ENCODE peak calls at places on chromosomes 11 and 22, in four cellular contexts. B is A549, C is HepG2, Y is IMR-90. U is an unnamed sample.

GRCh38 chr11:4466168-4466891 is 16.1 kb upstream of the OR52K1 start:
- DNase-seq in B (no peak), C (no peak), Y (no peak), U (no peak)

GRCh38 chr11:116651757-116652237 is 121.0 kb downstream of the BUD13 start:
- DNase-seq in B (no peak), C (no peak), Y (no peak), U (no peak)

GRCh38 chr11:12241401-12241800 is 131.0 kb downstream of the MICAL2 start:
- DNase-seq in B (no peak), C (no peak), Y (no peak), U (no peak)

GRCh38 chr11:77406396-77406795 is 67.5 kb downstream of the PAK1 start:
- DNase-seq in B (no peak), C (no peak), Y (no peak), U (no peak)

GRCh38 chr11:130025371-130025770 is 22.7 kb upstream of the PRDM10 start:
- DNase-seq in B (no peak), C (no peak), Y (no peak), U (no peak)

GRCh38 chr22:22681221-22681739 is 36.9 kb downstream of the GGTLC2 start:
- DNase-seq in B (no peak), C (no peak), Y (peak), U (no peak)

GRCh38 chr11:826836-827145 is 928 bp upstream of the CRACR2B start:
- DNase-seq in B (no peak), C (no peak), Y (no peak), U (no peak)

GRCh38 chr22:32606181-32606580 is 131.6 kb downstream of the FBXO7 start:
- DNase-seq in B (no peak), C (no peak), Y (no peak), U (no peak)

GRCh38 chr11:66619080-66619554 is 2.7 kb downstream of the RBM14 start:
- DNase-seq in B (no peak), C (no peak), Y (peak), U (no peak)
- TF ChIP-seq BHLHE40 in B (no peak), C (no peak), Y (no peak), U (no peak)

GRCh38 chr11:79538775-79539174 is 97.9 kb upstream of the TENM4 start:
- DNase-seq in B (no peak), C (no peak), Y (no peak), U (no peak)

GRCh38 chr11:79535606-79536005 is 94.8 kb upstream of the TENM4 start:
- DNase-seq in B (no peak), C (no peak), Y (no peak), U (no peak)

GRCh38 chr11:79536155-79536917 is 95.5 kb upstream of the TENM4 start:
- DNase-seq in B (no peak), C (no peak), Y (no peak), U (no peak)
- TF ChIP-seq BHLHE40 in B (no peak), C (no peak), Y (no peak), U (no peak)

DNA sequence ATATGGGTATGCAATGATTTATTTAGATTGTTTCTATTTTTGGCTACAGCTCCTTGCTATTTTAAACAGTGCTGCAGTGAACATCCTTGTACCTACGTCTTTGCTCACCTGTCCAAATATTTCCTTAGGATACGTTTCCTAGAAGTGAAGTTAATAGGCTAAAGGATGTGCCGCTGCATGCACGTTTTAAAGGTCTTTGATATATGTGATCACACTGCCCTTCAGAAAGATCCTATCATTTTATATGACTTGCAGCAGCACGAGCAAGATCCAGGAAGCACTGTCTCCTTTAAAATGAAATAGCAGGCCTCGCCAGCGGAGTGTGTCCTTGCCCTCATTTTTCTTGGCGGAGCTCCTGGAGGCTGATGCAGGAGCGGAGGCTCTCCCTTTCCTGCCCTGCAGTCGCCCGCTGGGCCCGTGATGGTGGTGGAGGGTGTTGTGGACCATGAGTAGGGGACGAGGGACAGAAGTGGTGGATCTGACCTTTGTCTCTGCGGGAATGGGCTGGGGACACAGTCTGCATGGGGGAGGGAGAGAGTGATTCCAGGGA is 19.4 kb downstream of the RPS6KA4 start:
- DNase-seq in B (no peak), C (no peak), Y (no peak), U (no peak)
- TF ChIP-seq BHLHE40 in B (no peak), C (no peak), Y (no peak), U (no peak)

GRCh38 chr22:26320469-26320868 is 108.6 kb upstream of the ASPHD2 start:
- DNase-seq in B (no peak), C (no peak), Y (no peak), U (no peak)

GRCh38 chr22:26324150-26324549 is 104.9 kb upstream of the ASPHD2 start:
- DNase-seq in B (no peak), C (no peak), Y (no peak), U (no peak)

GRCh38 chr22:26323013-26323412 is 106.0 kb upstream of the ASPHD2 start:
- DNase-seq in B (no peak), C (no peak), Y (no peak), U (no peak)

GRCh38 chr22:26321469-26321913 is 107.6 kb upstream of the ASPHD2 start:
- DNase-seq in B (no peak), C (no peak), Y (peak), U (no peak)

GRCh38 chr22:26322179-26322905 is 106.7 kb upstream of the ASPHD2 start:
- DNase-seq in B (no peak), C (no peak), Y (peak), U (no peak)
- TF ChIP-seq BHLHE40 in B (no peak), C (no peak), Y (no peak), U (no peak)

DNA sequence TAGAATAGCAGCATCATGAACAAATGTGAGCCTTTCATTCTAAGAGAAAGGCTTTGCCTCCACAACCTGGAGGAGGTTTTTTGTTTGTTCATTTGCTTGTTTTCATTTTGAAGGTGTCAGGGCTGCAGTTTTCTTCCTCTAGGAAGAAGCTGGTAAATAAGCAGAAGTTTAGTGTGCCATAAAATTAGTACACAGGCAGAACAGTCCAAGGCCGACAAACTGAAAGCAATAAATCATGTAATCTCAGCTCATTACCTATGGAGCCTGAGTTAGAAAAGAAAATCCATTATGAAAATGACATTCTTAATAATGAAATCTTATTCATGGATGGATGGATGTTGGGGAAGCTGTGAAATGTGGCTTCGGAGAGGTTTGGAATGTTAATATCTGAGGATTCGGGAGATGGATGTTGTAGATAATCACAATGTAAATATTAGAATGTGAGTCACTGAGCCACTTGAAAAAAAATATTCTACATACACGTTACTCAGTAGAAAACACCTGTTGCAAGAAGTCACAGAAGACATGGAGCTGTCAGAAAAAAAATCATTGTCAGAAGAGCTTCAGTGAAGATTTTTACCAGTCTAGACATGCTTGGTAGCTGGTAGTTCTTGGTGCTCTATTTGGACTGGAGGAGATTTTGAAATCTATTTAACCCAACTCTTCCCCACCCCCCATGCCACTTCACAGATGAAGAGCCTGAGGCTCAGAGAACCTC is 15.0 kb upstream of the ZDHHC13 start:
- DNase-seq in B (no peak), C (no peak), Y (no peak), U (no peak)
- TF ChIP-seq BHLHE40 in B (no peak), C (no peak), Y (no peak), U (no peak)

GRCh38 chr11:61718613-61719302 is 33.7 kb upstream of the MYRF start:
- DNase-seq in B (no peak), C (no peak), Y (peak), U (peak)
- TF ChIP-seq BHLHE40 in B (no peak), C (no peak), Y (no peak), U (no peak)

DNA sequence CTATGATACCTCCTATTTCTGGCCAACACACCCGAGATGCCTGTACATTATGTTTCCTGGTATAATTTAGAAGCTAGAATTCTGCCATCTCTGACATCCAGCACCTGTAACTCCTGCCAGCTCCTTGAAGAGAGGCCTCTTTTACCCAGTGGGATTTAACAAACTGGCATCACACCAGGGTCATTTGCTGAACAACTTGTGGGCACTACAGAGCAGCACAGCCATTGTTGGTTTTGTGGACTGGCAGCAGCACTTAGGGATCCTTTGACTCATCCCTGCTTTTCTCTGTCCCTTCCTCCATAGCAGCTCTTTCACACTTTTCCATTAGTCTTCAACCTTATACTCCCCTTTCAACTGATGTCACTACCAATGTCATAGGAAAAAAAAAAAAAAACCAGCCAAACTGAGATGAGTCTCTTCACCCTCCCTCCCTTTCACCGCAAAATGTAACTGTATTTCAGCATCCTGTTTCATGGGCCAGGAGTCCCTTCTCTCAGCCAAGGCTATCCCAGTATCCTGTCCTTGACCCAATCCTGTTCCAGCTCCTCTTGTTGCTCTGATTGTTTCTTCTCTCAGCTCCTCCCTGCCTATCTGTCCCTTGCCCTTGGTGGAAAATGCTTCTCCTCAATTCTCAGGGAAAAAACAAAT is 68.7 kb downstream of the PPFIBP2 start:
- DNase-seq in B (no peak), C (no peak), Y (no peak), U (no peak)
- TF ChIP-seq BHLHE40 in B (no peak), C (no peak), Y (no peak), U (no peak)

GRCh38 chr22:50262460-50262911 is 1.0 kb upstream of the MAPK12 start:
- DNase-seq in B (no peak), C (peak), Y (no peak), U (no peak)

GRCh38 chr22:50260801-50261614 is 475 bp downstream of the MAPK12 start:
- DNase-seq in B (no peak), C (no peak), Y (peak), U (peak)

GRCh38 chr22:50262973-50263617 is 1.6 kb upstream of the MAPK12 start:
- DNase-seq in B (no peak), C (no peak), Y (no peak), U (no peak)

GRCh38 chr22:50260434-50260800 is 1.1 kb downstream of the MAPK12 start:
- DNase-seq in B (no peak), C (no peak), Y (no peak), U (no peak)

DNA sequence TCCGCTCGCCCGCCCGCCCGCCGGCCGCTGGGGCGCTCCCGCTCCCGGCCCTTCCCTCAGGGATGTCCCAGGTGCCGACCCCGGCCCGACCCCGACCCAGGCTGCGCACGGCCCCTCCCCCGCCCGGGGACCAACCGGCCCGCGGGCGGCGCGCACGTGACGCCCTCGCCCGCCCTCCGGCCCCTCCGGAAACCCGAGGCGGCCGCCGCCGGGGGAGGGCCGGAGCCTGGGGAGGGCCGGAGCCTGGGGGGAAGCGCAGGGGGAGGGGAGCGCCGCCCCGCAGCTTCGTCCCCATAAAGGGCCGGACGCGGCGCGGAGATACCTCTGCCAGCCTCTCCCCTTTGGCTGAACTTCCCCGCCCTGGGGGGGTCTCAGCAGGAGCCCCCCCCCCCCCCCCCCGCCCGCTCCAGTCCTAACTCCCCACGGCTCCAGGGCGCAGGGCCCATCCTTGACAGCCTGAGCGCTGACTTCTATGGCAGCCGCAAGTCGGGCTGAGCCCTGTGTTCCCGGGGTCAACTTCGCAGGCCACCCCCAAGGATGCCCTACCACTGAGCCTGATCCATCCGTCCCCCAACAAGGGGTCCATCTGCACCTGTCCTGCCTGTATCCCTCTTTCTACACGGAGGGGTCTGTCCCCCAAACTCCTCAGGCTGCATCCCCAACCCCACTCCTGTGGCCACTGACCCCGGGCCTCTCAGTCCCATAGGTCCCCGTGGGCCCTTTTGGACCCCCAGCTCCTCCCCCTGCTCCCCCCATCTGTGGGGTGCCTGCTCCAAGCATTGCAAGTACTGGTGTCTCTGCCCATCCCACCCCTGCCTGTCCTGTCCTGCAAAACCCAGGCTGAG is at the start of gene MAPK12:
- DNase-seq in B (no peak), C (no peak), Y (no peak), U (peak)
- TF ChIP-seq BHLHE40 in B (no peak), C (peak), Y (peak), U (no peak)

GRCh38 chr11:26779466-26779865 is 57.6 kb upstream of the SLC5A12 start:
- DNase-seq in B (no peak), C (no peak), Y (no peak), U (no peak)

GRCh38 chr11:26782220-26782619 is 60.4 kb upstream of the SLC5A12 start:
- DNase-seq in B (no peak), C (no peak), Y (no peak), U (no peak)

GRCh38 chr11:26780686-26781085 is 58.8 kb upstream of the SLC5A12 start:
- DNase-seq in B (no peak), C (no peak), Y (peak), U (no peak)

GRCh38 chr11:26778000-26778757 is 56.3 kb upstream of the SLC5A12 start:
- DNase-seq in B (no peak), C (no peak), Y (peak), U (no peak)

GRCh38 chr11:26777276-26777939 is 55.5 kb upstream of the SLC5A12 start:
- DNase-seq in B (no peak), C (no peak), Y (peak), U (no peak)
- TF ChIP-seq BHLHE40 in B (no peak), C (no peak), Y (no peak), U (no peak)

U was measured in HEK293T.